ENCODE peak calls at places on chromosomes 2 and 18, in six cellular contexts. One of them, this sample, is unnamed.

GRCh38 chr2:20103514-20103913 is 52.1 kb upstream of the LAPTM4A start:
- DNase-seq in cardiac muscle cell: peak
- DNase-seq in PC-9: no peak
- DNase-seq in right atrium auricular region: no peak
- DNase-seq in CD4-positive, alpha-beta memory T cell: no peak
- DNase-seq in breast epithelium: no peak
- DNase-seq in this sample: no peak

GRCh38 chr2:168208652-168209051 is 38.7 kb downstream of the STK39 start:
- DNase-seq in right atrium auricular region: no peak
- DNase-seq in breast epithelium: no peak
- DNase-seq in cardiac muscle cell: no peak
- DNase-seq in CD4-positive, alpha-beta memory T cell: no peak
- DNase-seq in PC-9: no peak
- DNase-seq in this sample: no peak

GRCh38 chr2:200899482-200899881 is 10.3 kb downstream of the NIF3L1 start:
- DNase-seq in CD4-positive, alpha-beta memory T cell: no peak
- DNase-seq in cardiac muscle cell: no peak
- DNase-seq in PC-9: no peak
- DNase-seq in right atrium auricular region: no peak
- DNase-seq in breast epithelium: no peak
- DNase-seq in this sample: no peak

GRCh38 chr2:151338115-151338514 is 19.3 kb upstream of the TNFAIP6 start:
- DNase-seq in right atrium auricular region: no peak
- DNase-seq in PC-9: no peak
- DNase-seq in cardiac muscle cell: peak
- DNase-seq in CD4-positive, alpha-beta memory T cell: no peak
- DNase-seq in breast epithelium: no peak
- DNase-seq in this sample: no peak

GRCh38 chr2:102801098-102801718 is 39.4 kb downstream of the TMEM182 start:
- DNase-seq in cardiac muscle cell: peak
- DNase-seq in right atrium auricular region: no peak
- DNase-seq in CD4-positive, alpha-beta memory T cell: no peak
- DNase-seq in PC-9: no peak
- DNase-seq in breast epithelium: no peak
- DNase-seq in this sample: no peak

GRCh38 chr2:217799553-217800432 is 203.0 kb downstream of the TNS1 start:
- DNase-seq in cardiac muscle cell: no peak
- DNase-seq in PC-9: no peak
- DNase-seq in right atrium auricular region: peak
- DNase-seq in breast epithelium: peak
- DNase-seq in CD4-positive, alpha-beta memory T cell: no peak
- DNase-seq in this sample: no peak

GRCh38 chr18:64668563-64668962 is 519.7 kb upstream of the LINC00305 start:
- DNase-seq in breast epithelium: no peak
- DNase-seq in PC-9: no peak
- DNase-seq in cardiac muscle cell: no peak
- DNase-seq in CD4-positive, alpha-beta memory T cell: no peak
- DNase-seq in right atrium auricular region: no peak
- DNase-seq in this sample: no peak

GRCh38 chr2:64153811-64154210 is 9.6 kb upstream of the PELI1 start:
- DNase-seq in breast epithelium: no peak
- DNase-seq in CD4-positive, alpha-beta memory T cell: no peak
- DNase-seq in right atrium auricular region: no peak
- DNase-seq in cardiac muscle cell: no peak
- DNase-seq in PC-9: no peak
- DNase-seq in this sample: no peak

GRCh38 chr2:241703128-241703604 is 1.3 kb downstream of the ING5 start:
- DNase-seq in CD4-positive, alpha-beta memory T cell: no peak
- DNase-seq in PC-9: no peak
- DNase-seq in cardiac muscle cell: peak
- DNase-seq in breast epithelium: no peak
- DNase-seq in right atrium auricular region: no peak
- DNase-seq in this sample: no peak

GRCh38 chr2:1588051-1588993 is 156.0 kb downstream of the PXDN start:
- DNase-seq in breast epithelium: no peak
- DNase-seq in cardiac muscle cell: no peak
- DNase-seq in CD4-positive, alpha-beta memory T cell: no peak
- DNase-seq in right atrium auricular region: peak
- DNase-seq in PC-9: no peak
- DNase-seq in this sample: no peak

GRCh38 chr2:204479557-204479956 is 65.7 kb upstream of the PARD3B start:
- DNase-seq in right atrium auricular region: no peak
- DNase-seq in cardiac muscle cell: no peak
- DNase-seq in CD4-positive, alpha-beta memory T cell: no peak
- DNase-seq in PC-9: no peak
- DNase-seq in breast epithelium: no peak
- DNase-seq in this sample: no peak

GRCh38 chr18:76274470-76275289 is 220.4 kb downstream of the ZNF516 start:
- DNase-seq in PC-9: peak
- DNase-seq in right atrium auricular region: no peak
- DNase-seq in CD4-positive, alpha-beta memory T cell: no peak
- DNase-seq in cardiac muscle cell: no peak
- DNase-seq in breast epithelium: no peak
- DNase-seq in this sample: no peak

GRCh38 chr2:58634653-58635347 is 393.7 kb upstream of the FANCL start:
- DNase-seq in right atrium auricular region: no peak
- DNase-seq in breast epithelium: no peak
- DNase-seq in CD4-positive, alpha-beta memory T cell: no peak
- DNase-seq in PC-9: peak
- DNase-seq in cardiac muscle cell: no peak
- DNase-seq in this sample: no peak

GRCh38 chr2:108909917-108910515 is 79.0 kb downstream of the EDAR start:
- DNase-seq in PC-9: no peak
- DNase-seq in CD4-positive, alpha-beta memory T cell: no peak
- DNase-seq in cardiac muscle cell: no peak
- DNase-seq in right atrium auricular region: peak
- DNase-seq in breast epithelium: no peak
- DNase-seq in this sample: no peak

GRCh38 chr2:119694994-119695521 is 16.1 kb downstream of the TMEM177 start:
- DNase-seq in PC-9: peak
- DNase-seq in cardiac muscle cell: peak
- DNase-seq in breast epithelium: no peak
- DNase-seq in right atrium auricular region: no peak
- DNase-seq in CD4-positive, alpha-beta memory T cell: peak
- DNase-seq in this sample: no peak

GRCh38 chr2:217520361-217521010 is 482.3 kb downstream of the TNS1 start:
- DNase-seq in cardiac muscle cell: no peak
- DNase-seq in breast epithelium: no peak
- DNase-seq in right atrium auricular region: no peak
- DNase-seq in CD4-positive, alpha-beta memory T cell: no peak
- DNase-seq in PC-9: no peak
- DNase-seq in this sample: no peak

GRCh38 chr2:234308073-234308813 is 188.6 kb downstream of the ARL4C start:
- DNase-seq in PC-9: no peak
- DNase-seq in breast epithelium: no peak
- DNase-seq in CD4-positive, alpha-beta memory T cell: no peak
- DNase-seq in cardiac muscle cell: no peak
- DNase-seq in right atrium auricular region: no peak
- DNase-seq in this sample: no peak

DNA sequence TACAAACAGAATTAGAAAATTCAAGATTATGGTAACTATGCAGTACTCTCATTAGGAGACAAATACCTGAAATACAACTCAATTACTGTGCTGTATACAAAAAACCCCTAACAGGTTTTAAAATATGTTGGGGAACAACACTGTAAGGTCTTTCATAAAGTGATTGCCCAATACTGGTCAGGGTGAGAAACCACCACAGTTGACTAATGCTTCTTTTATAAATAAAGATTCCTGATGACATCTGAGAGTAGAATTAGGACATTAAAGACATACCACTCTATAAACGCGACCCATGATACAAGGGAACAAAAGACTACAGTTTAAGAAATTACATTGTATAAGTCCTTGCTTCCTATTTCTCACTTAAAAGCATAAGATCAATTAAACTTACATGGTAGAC is 52.5 kb downstream of the ZNF521 start:
- DNase-seq in CD4-positive, alpha-beta memory T cell: no peak
- DNase-seq in PC-9: no peak
- DNase-seq in right atrium auricular region: no peak
- DNase-seq in cardiac muscle cell: peak
- DNase-seq in breast epithelium: no peak
- DNase-seq in this sample: no peak
- H3K27ac ChIP-seq in CD4-positive, alpha-beta memory T cell: no peak
- H3K27ac ChIP-seq in PC-9: no peak
- H3K27ac ChIP-seq in right atrium auricular region: peak
- H3K27ac ChIP-seq in cardiac muscle cell: no peak
- H3K27ac ChIP-seq in breast epithelium: peak
- H3K27ac ChIP-seq in this sample: no peak

GRCh38 chr2:68767031-68767961 is 32.7 kb downstream of the ARHGAP25 start:
- DNase-seq in right atrium auricular region: no peak
- DNase-seq in breast epithelium: no peak
- DNase-seq in cardiac muscle cell: no peak
- DNase-seq in CD4-positive, alpha-beta memory T cell: peak
- DNase-seq in PC-9: no peak
- DNase-seq in this sample: no peak

GRCh38 chr2:68768951-68769350 is 34.3 kb downstream of the ARHGAP25 start:
- DNase-seq in CD4-positive, alpha-beta memory T cell: no peak
- DNase-seq in right atrium auricular region: no peak
- DNase-seq in breast epithelium: no peak
- DNase-seq in PC-9: no peak
- DNase-seq in cardiac muscle cell: no peak
- DNase-seq in this sample: no peak

GRCh38 chr2:68768461-68768860 is 33.9 kb downstream of the ARHGAP25 start:
- DNase-seq in cardiac muscle cell: no peak
- DNase-seq in right atrium auricular region: no peak
- DNase-seq in breast epithelium: no peak
- DNase-seq in PC-9: no peak
- DNase-seq in CD4-positive, alpha-beta memory T cell: no peak
- DNase-seq in this sample: no peak

GRCh38 chr2:68766378-68766845 is 31.8 kb downstream of the ARHGAP25 start:
- DNase-seq in breast epithelium: no peak
- DNase-seq in right atrium auricular region: peak
- DNase-seq in PC-9: no peak
- DNase-seq in CD4-positive, alpha-beta memory T cell: peak
- DNase-seq in cardiac muscle cell: peak
- DNase-seq in this sample: no peak

GRCh38 chr2:68767996-68768395 is 33.4 kb downstream of the ARHGAP25 start:
- DNase-seq in CD4-positive, alpha-beta memory T cell: no peak
- DNase-seq in breast epithelium: no peak
- DNase-seq in PC-9: no peak
- DNase-seq in right atrium auricular region: no peak
- DNase-seq in cardiac muscle cell: no peak
- DNase-seq in this sample: no peak
- H3K27ac ChIP-seq in CD4-positive, alpha-beta memory T cell: peak
- H3K27ac ChIP-seq in breast epithelium: no peak
- H3K27ac ChIP-seq in PC-9: no peak
- H3K27ac ChIP-seq in right atrium auricular region: no peak
- H3K27ac ChIP-seq in cardiac muscle cell: no peak
- H3K27ac ChIP-seq in this sample: no peak

DNA sequence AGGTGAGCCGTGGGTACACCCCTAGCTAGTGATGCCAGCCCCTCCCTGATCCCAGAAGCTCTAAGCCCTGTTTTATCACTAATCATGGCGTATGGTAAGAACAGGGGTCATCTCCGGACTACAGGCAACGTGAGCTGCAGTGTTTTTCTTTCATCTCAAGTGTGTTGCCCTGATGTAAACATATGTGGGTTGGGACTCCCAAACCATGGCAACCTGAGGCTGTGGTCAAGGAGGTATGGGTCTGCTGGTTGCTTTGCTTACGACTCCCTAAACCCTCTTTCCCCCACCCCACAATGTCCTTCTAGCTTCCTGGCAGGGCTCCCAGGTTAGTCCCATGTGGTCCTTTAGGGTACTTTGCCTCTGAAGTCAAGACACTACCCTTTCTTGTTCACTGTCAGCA is 53.6 kb upstream of the AFF3 start:
- DNase-seq in right atrium auricular region: no peak
- DNase-seq in breast epithelium: no peak
- DNase-seq in CD4-positive, alpha-beta memory T cell: no peak
- DNase-seq in cardiac muscle cell: no peak
- DNase-seq in PC-9: no peak
- DNase-seq in this sample: no peak
- H3K27ac ChIP-seq in right atrium auricular region: no peak
- H3K27ac ChIP-seq in breast epithelium: no peak
- H3K27ac ChIP-seq in CD4-positive, alpha-beta memory T cell: no peak
- H3K27ac ChIP-seq in cardiac muscle cell: no peak
- H3K27ac ChIP-seq in PC-9: no peak
- H3K27ac ChIP-seq in this sample: no peak

GRCh38 chr2:173150963-173151362 is 75.3 kb downstream of the MAP3K20 start:
- DNase-seq in cardiac muscle cell: no peak
- DNase-seq in right atrium auricular region: no peak
- DNase-seq in PC-9: no peak
- DNase-seq in breast epithelium: no peak
- DNase-seq in CD4-positive, alpha-beta memory T cell: no peak
- DNase-seq in this sample: no peak
- H3K27ac ChIP-seq in cardiac muscle cell: no peak
- H3K27ac ChIP-seq in right atrium auricular region: no peak
- H3K27ac ChIP-seq in PC-9: peak
- H3K27ac ChIP-seq in breast epithelium: no peak
- H3K27ac ChIP-seq in CD4-positive, alpha-beta memory T cell: no peak
- H3K27ac ChIP-seq in this sample: no peak

GRCh38 chr2:240432820-240433801 is 2.4 kb upstream of the GPC1 start:
- DNase-seq in CD4-positive, alpha-beta memory T cell: no peak
- DNase-seq in cardiac muscle cell: no peak
- DNase-seq in PC-9: no peak
- DNase-seq in right atrium auricular region: no peak
- DNase-seq in breast epithelium: peak
- DNase-seq in this sample: no peak
- H3K27ac ChIP-seq in CD4-positive, alpha-beta memory T cell: no peak
- H3K27ac ChIP-seq in cardiac muscle cell: no peak
- H3K27ac ChIP-seq in PC-9: peak
- H3K27ac ChIP-seq in right atrium auricular region: no peak
- H3K27ac ChIP-seq in breast epithelium: peak
- H3K27ac ChIP-seq in this sample: no peak

DNA sequence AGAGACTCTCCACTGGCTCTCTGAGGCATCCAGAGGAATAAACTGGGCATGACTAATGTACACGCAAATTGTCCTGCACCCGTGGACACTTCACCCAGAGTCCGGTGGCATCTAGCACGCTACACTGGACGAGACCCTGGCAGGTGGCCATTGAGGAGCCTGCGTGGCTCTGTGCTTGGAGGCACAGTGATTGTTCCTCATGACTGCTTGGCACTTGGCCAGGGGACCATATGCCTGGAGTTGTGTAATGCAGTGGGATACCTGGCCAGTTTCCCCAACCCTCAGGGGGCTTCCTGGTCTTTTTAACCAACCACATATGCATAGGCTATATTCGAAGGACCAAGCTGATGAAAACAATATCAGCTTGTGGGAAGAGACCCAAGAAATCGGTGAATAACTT is 66.6 kb downstream of the MTCL1 start:
- DNase-seq in right atrium auricular region: no peak
- DNase-seq in CD4-positive, alpha-beta memory T cell: no peak
- DNase-seq in PC-9: no peak
- DNase-seq in cardiac muscle cell: peak
- DNase-seq in breast epithelium: no peak
- DNase-seq in this sample: no peak
- H3K27ac ChIP-seq in right atrium auricular region: no peak
- H3K27ac ChIP-seq in CD4-positive, alpha-beta memory T cell: no peak
- H3K27ac ChIP-seq in PC-9: no peak
- H3K27ac ChIP-seq in cardiac muscle cell: no peak
- H3K27ac ChIP-seq in breast epithelium: no peak
- H3K27ac ChIP-seq in this sample: no peak